ENCODE peak calls at places on chromosome 2, in eight cellular contexts. One of them, this sample, is unnamed.
A peak's percentile ranks its signal among the peaks of the same experiment; 100 is the strongest.

GRCh38 chr2:240962371-240963064 is 35.9 kb upstream of the SNED1 start:
- DNase-seq in mammary epithelial cell: no peak
- DNase-seq in endothelial cell: no peak
- DNase-seq in OCI-LY7: no peak
- DNase-seq in cerebellum: peak; percentile 34
- DNase-seq in stimulated activated CD8-positive, alpha-beta memory T cell treated with anti-CD3 and anti-CD28 coated beads, Interleukin-4, amount 100 ng/mL, for 1 hour: no peak
- DNase-seq in nephron progenitor cell: peak; percentile 38
- DNase-seq in uterus: peak; percentile 89
- DNase-seq in this sample: peak; percentile 19

GRCh38 chr2:200026312-200026711 is 70.9 kb downstream of the MAIP1 start:
- DNase-seq in cerebellum: no peak
- DNase-seq in mammary epithelial cell: no peak
- DNase-seq in stimulated activated CD8-positive, alpha-beta memory T cell treated with anti-CD3 and anti-CD28 coated beads, Interleukin-4, amount 100 ng/mL, for 1 hour: no peak
- DNase-seq in endothelial cell: no peak
- DNase-seq in OCI-LY7: no peak
- DNase-seq in nephron progenitor cell: no peak
- DNase-seq in uterus: no peak
- DNase-seq in this sample: no peak

GRCh38 chr2:85838181-85838580 is 50.6 kb downstream of the ST3GAL5 start:
- DNase-seq in endothelial cell: no peak
- DNase-seq in stimulated activated CD8-positive, alpha-beta memory T cell treated with anti-CD3 and anti-CD28 coated beads, Interleukin-4, amount 100 ng/mL, for 1 hour: no peak
- DNase-seq in mammary epithelial cell: no peak
- DNase-seq in OCI-LY7: no peak
- DNase-seq in nephron progenitor cell: no peak
- DNase-seq in uterus: no peak
- DNase-seq in cerebellum: no peak
- DNase-seq in this sample: peak; percentile 25

GRCh38 chr2:216130346-216130951 is 21.3 kb downstream of the XRCC5 start:
- DNase-seq in uterus: no peak
- DNase-seq in mammary epithelial cell: no peak
- DNase-seq in nephron progenitor cell: no peak
- DNase-seq in cerebellum: no peak
- DNase-seq in stimulated activated CD8-positive, alpha-beta memory T cell treated with anti-CD3 and anti-CD28 coated beads, Interleukin-4, amount 100 ng/mL, for 1 hour: no peak
- DNase-seq in OCI-LY7: no peak
- DNase-seq in endothelial cell: no peak
- DNase-seq in this sample: no peak

GRCh38 chr2:216279459-216279858 is 92.8 kb downstream of the MARCHF4 start:
- DNase-seq in OCI-LY7: no peak
- DNase-seq in cerebellum: no peak
- DNase-seq in nephron progenitor cell: no peak
- DNase-seq in uterus: no peak
- DNase-seq in mammary epithelial cell: no peak
- DNase-seq in stimulated activated CD8-positive, alpha-beta memory T cell treated with anti-CD3 and anti-CD28 coated beads, Interleukin-4, amount 100 ng/mL, for 1 hour: no peak
- DNase-seq in endothelial cell: no peak
- DNase-seq in this sample: no peak

GRCh38 chr2:150916997-150917396 is 344.7 kb downstream of the RBM43 start:
- DNase-seq in stimulated activated CD8-positive, alpha-beta memory T cell treated with anti-CD3 and anti-CD28 coated beads, Interleukin-4, amount 100 ng/mL, for 1 hour: no peak
- DNase-seq in nephron progenitor cell: no peak
- DNase-seq in OCI-LY7: no peak
- DNase-seq in uterus: no peak
- DNase-seq in endothelial cell: no peak
- DNase-seq in mammary epithelial cell: peak; percentile 76
- DNase-seq in cerebellum: no peak
- DNase-seq in this sample: no peak

GRCh38 chr2:53127061-53127650 is 640.4 kb upstream of the CHAC2 start:
- DNase-seq in stimulated activated CD8-positive, alpha-beta memory T cell treated with anti-CD3 and anti-CD28 coated beads, Interleukin-4, amount 100 ng/mL, for 1 hour: no peak
- DNase-seq in mammary epithelial cell: no peak
- DNase-seq in uterus: no peak
- DNase-seq in cerebellum: no peak
- DNase-seq in endothelial cell: no peak
- DNase-seq in nephron progenitor cell: no peak
- DNase-seq in OCI-LY7: no peak
- DNase-seq in this sample: no peak

GRCh38 chr2:158775273-158776027 is 19.7 kb upstream of the DAPL1 start:
- DNase-seq in stimulated activated CD8-positive, alpha-beta memory T cell treated with anti-CD3 and anti-CD28 coated beads, Interleukin-4, amount 100 ng/mL, for 1 hour: no peak
- DNase-seq in OCI-LY7: no peak
- DNase-seq in cerebellum: no peak
- DNase-seq in uterus: no peak
- DNase-seq in endothelial cell: no peak
- DNase-seq in nephron progenitor cell: no peak
- DNase-seq in mammary epithelial cell: no peak
- DNase-seq in this sample: no peak

GRCh38 chr2:232781765-232782164 is 5.4 kb upstream of the KCNJ13 start:
- DNase-seq in OCI-LY7: no peak
- DNase-seq in stimulated activated CD8-positive, alpha-beta memory T cell treated with anti-CD3 and anti-CD28 coated beads, Interleukin-4, amount 100 ng/mL, for 1 hour: no peak
- DNase-seq in uterus: no peak
- DNase-seq in nephron progenitor cell: no peak
- DNase-seq in endothelial cell: no peak
- DNase-seq in mammary epithelial cell: peak; percentile 85
- DNase-seq in cerebellum: no peak
- DNase-seq in this sample: no peak

GRCh38 chr2:238523158-238524110 is 96.7 kb downstream of the ASB1 start:
- DNase-seq in cerebellum: no peak
- DNase-seq in OCI-LY7: no peak
- DNase-seq in stimulated activated CD8-positive, alpha-beta memory T cell treated with anti-CD3 and anti-CD28 coated beads, Interleukin-4, amount 100 ng/mL, for 1 hour: no peak
- DNase-seq in nephron progenitor cell: peak; percentile 77
- DNase-seq in mammary epithelial cell: no peak
- DNase-seq in endothelial cell: peak; percentile 22
- DNase-seq in uterus: peak; percentile 62
- DNase-seq in this sample: no peak

This sample was measured in G401.